ENCODE peak calls at places on chromosome 1, in ten cellular contexts. One of them, this sample, is unnamed.

GRCh38 chr1:201144701-201145100 is 9.6 kb downstream of the TMEM9 start:
- DNase-seq in fibroblast of the aortic adventitia: no peak
- DNase-seq in ascending aorta: no peak
- DNase-seq in cardiac muscle cell: no peak
- DNase-seq in GM12865: no peak
- DNase-seq in lower lobe of right lung: no peak
- DNase-seq in CD8-positive, alpha-beta memory T cell: no peak
- DNase-seq in heart right ventricle: no peak
- DNase-seq in endodermal cell: no peak
- DNase-seq in tibial artery: peak; percentile 49
- DNase-seq in this sample: no peak

GRCh38 chr1:231279081-231279480 is 38.1 kb downstream of the GNPAT start:
- DNase-seq in fibroblast of the aortic adventitia: peak; percentile 54
- DNase-seq in ascending aorta: no peak
- DNase-seq in cardiac muscle cell: peak; percentile 61
- DNase-seq in GM12865: no peak
- DNase-seq in lower lobe of right lung: no peak
- DNase-seq in CD8-positive, alpha-beta memory T cell: no peak
- DNase-seq in heart right ventricle: no peak
- DNase-seq in endodermal cell: no peak
- DNase-seq in tibial artery: no peak
- DNase-seq in this sample: no peak

GRCh38 chr1:111448482-111448917 is 556 bp downstream of the WDR77 start:
- DNase-seq in fibroblast of the aortic adventitia: no peak
- DNase-seq in ascending aorta: no peak
- DNase-seq in cardiac muscle cell: no peak
- DNase-seq in GM12865: no peak
- DNase-seq in lower lobe of right lung: no peak
- DNase-seq in CD8-positive, alpha-beta memory T cell: no peak
- DNase-seq in heart right ventricle: no peak
- DNase-seq in endodermal cell: no peak
- DNase-seq in tibial artery: no peak
- DNase-seq in this sample: no peak

GRCh38 chr1:48055854-48056253 is 58.7 kb upstream of the TRABD2B start:
- DNase-seq in fibroblast of the aortic adventitia: no peak
- DNase-seq in ascending aorta: no peak
- DNase-seq in cardiac muscle cell: no peak
- DNase-seq in GM12865: no peak
- DNase-seq in lower lobe of right lung: no peak
- DNase-seq in CD8-positive, alpha-beta memory T cell: no peak
- DNase-seq in heart right ventricle: no peak
- DNase-seq in endodermal cell: peak; percentile 86
- DNase-seq in tibial artery: no peak
- DNase-seq in this sample: no peak

GRCh38 chr1:42720868-42721267 is 19.2 kb downstream of the CLDN19 start:
- DNase-seq in fibroblast of the aortic adventitia: no peak
- DNase-seq in ascending aorta: no peak
- DNase-seq in cardiac muscle cell: no peak
- DNase-seq in GM12865: no peak
- DNase-seq in lower lobe of right lung: no peak
- DNase-seq in CD8-positive, alpha-beta memory T cell: no peak
- DNase-seq in heart right ventricle: no peak
- DNase-seq in endodermal cell: no peak
- DNase-seq in tibial artery: no peak
- DNase-seq in this sample: no peak

GRCh38 chr1:66752671-66753371 is 562 bp downstream of the DYNLT5 start:
- DNase-seq in fibroblast of the aortic adventitia: no peak
- DNase-seq in ascending aorta: no peak
- DNase-seq in cardiac muscle cell: no peak
- DNase-seq in GM12865: no peak
- DNase-seq in lower lobe of right lung: peak; percentile 46
- DNase-seq in CD8-positive, alpha-beta memory T cell: no peak
- DNase-seq in heart right ventricle: peak; percentile 14
- DNase-seq in endodermal cell: peak; percentile 66
- DNase-seq in tibial artery: peak; percentile 53
- DNase-seq in this sample: no peak

GRCh38 chr1:23452011-23452411 is 27.5 kb upstream of the TCEA3 start:
- DNase-seq in fibroblast of the aortic adventitia: peak; percentile 51
- DNase-seq in ascending aorta: no peak
- DNase-seq in cardiac muscle cell: peak; percentile 23
- DNase-seq in GM12865: no peak
- DNase-seq in lower lobe of right lung: peak; percentile 90
- DNase-seq in CD8-positive, alpha-beta memory T cell: peak; percentile 56
- DNase-seq in heart right ventricle: no peak
- DNase-seq in endodermal cell: no peak
- DNase-seq in tibial artery: no peak
- DNase-seq in this sample: no peak

GRCh38 chr1:54311506-54311905 is 94.7 kb downstream of the SSBP3 start:
- DNase-seq in fibroblast of the aortic adventitia: no peak
- DNase-seq in ascending aorta: no peak
- DNase-seq in cardiac muscle cell: no peak
- DNase-seq in GM12865: no peak
- DNase-seq in lower lobe of right lung: no peak
- DNase-seq in CD8-positive, alpha-beta memory T cell: no peak
- DNase-seq in heart right ventricle: no peak
- DNase-seq in endodermal cell: no peak
- DNase-seq in tibial artery: no peak
- DNase-seq in this sample: no peak

GRCh38 chr1:57696904-57697303 is 273.0 kb upstream of the DAB1 start:
- DNase-seq in fibroblast of the aortic adventitia: no peak
- DNase-seq in ascending aorta: no peak
- DNase-seq in cardiac muscle cell: no peak
- DNase-seq in GM12865: no peak
- DNase-seq in lower lobe of right lung: no peak
- DNase-seq in CD8-positive, alpha-beta memory T cell: no peak
- DNase-seq in heart right ventricle: no peak
- DNase-seq in endodermal cell: no peak
- DNase-seq in tibial artery: no peak
- DNase-seq in this sample: no peak
- H3K4me3 ChIP-seq in fibroblast of the aortic adventitia: no peak overlapping the region
- H3K4me3 ChIP-seq in ascending aorta: no peak overlapping the region
- H3K4me3 ChIP-seq in cardiac muscle cell: no peak overlapping the region
- H3K4me3 ChIP-seq in GM12865: no peak overlapping the region
- H3K4me3 ChIP-seq in lower lobe of right lung: no peak overlapping the region
- H3K4me3 ChIP-seq in CD8-positive, alpha-beta memory T cell: no peak overlapping the region
- H3K4me3 ChIP-seq in heart right ventricle: no peak overlapping the region
- H3K4me3 ChIP-seq in endodermal cell: peak overlapping the region; percentile 19
- H3K4me3 ChIP-seq in tibial artery: no peak overlapping the region
- H3K4me3 ChIP-seq in this sample: no peak overlapping the region

GRCh38 chr1:27671964-27672749 is at the start of gene IFI6:
- DNase-seq in fibroblast of the aortic adventitia: peak; percentile 98
- DNase-seq in ascending aorta: peak; percentile 69
- DNase-seq in cardiac muscle cell: peak; percentile 98
- DNase-seq in GM12865: peak; percentile 92
- DNase-seq in lower lobe of right lung: peak; percentile 90
- DNase-seq in CD8-positive, alpha-beta memory T cell: peak; percentile 74
- DNase-seq in heart right ventricle: peak; percentile 79
- DNase-seq in endodermal cell: peak; percentile 92
- DNase-seq in tibial artery: peak; percentile 95
- DNase-seq in this sample: peak; percentile 63
- H3K4me3 ChIP-seq in fibroblast of the aortic adventitia: peak within 1 kb of the TSS; percentile 81
- H3K4me3 ChIP-seq in ascending aorta: peak within 1 kb of the TSS; percentile 68
- H3K4me3 ChIP-seq in cardiac muscle cell: peak within 1 kb of the TSS; percentile 27
- H3K4me3 ChIP-seq in GM12865: peak within 1 kb of the TSS; percentile 67
- H3K4me3 ChIP-seq in lower lobe of right lung: peak within 1 kb of the TSS; percentile 67
- H3K4me3 ChIP-seq in CD8-positive, alpha-beta memory T cell: peak within 1 kb of the TSS; percentile 68
- H3K4me3 ChIP-seq in heart right ventricle: peak within 1 kb of the TSS; percentile 57
- H3K4me3 ChIP-seq in endodermal cell: peak within 1 kb of the TSS; percentile 58
- H3K4me3 ChIP-seq in tibial artery: peak within 1 kb of the TSS; percentile 48
- H3K4me3 ChIP-seq in this sample: peak within 1 kb of the TSS; percentile 91

GRCh38 chr1:76033800-76034475 is 40.6 kb upstream of the ST6GALNAC3 start:
- DNase-seq in fibroblast of the aortic adventitia: no peak
- DNase-seq in ascending aorta: no peak
- DNase-seq in cardiac muscle cell: no peak
- DNase-seq in GM12865: no peak
- DNase-seq in lower lobe of right lung: no peak
- DNase-seq in CD8-positive, alpha-beta memory T cell: no peak
- DNase-seq in heart right ventricle: no peak
- DNase-seq in endodermal cell: no peak
- DNase-seq in tibial artery: no peak
- DNase-seq in this sample: no peak

GRCh38 chr1:76035053-76035452 is 39.5 kb upstream of the ST6GALNAC3 start:
- DNase-seq in fibroblast of the aortic adventitia: no peak
- DNase-seq in ascending aorta: no peak
- DNase-seq in cardiac muscle cell: peak; percentile 20
- DNase-seq in GM12865: no peak
- DNase-seq in lower lobe of right lung: no peak
- DNase-seq in CD8-positive, alpha-beta memory T cell: no peak
- DNase-seq in heart right ventricle: no peak
- DNase-seq in endodermal cell: no peak
- DNase-seq in tibial artery: no peak
- DNase-seq in this sample: no peak

GRCh38 chr1:76040327-76040868 is 34.1 kb upstream of the ST6GALNAC3 start:
- DNase-seq in fibroblast of the aortic adventitia: no peak
- DNase-seq in ascending aorta: no peak
- DNase-seq in cardiac muscle cell: no peak
- DNase-seq in GM12865: no peak
- DNase-seq in lower lobe of right lung: no peak
- DNase-seq in CD8-positive, alpha-beta memory T cell: no peak
- DNase-seq in heart right ventricle: no peak
- DNase-seq in endodermal cell: peak; percentile 71
- DNase-seq in tibial artery: no peak
- DNase-seq in this sample: no peak

GRCh38 chr1:76037314-76037713 is 37.2 kb upstream of the ST6GALNAC3 start:
- DNase-seq in fibroblast of the aortic adventitia: no peak
- DNase-seq in ascending aorta: no peak
- DNase-seq in cardiac muscle cell: no peak
- DNase-seq in GM12865: no peak
- DNase-seq in lower lobe of right lung: no peak
- DNase-seq in CD8-positive, alpha-beta memory T cell: no peak
- DNase-seq in heart right ventricle: no peak
- DNase-seq in endodermal cell: no peak
- DNase-seq in tibial artery: no peak
- DNase-seq in this sample: no peak

DNA sequence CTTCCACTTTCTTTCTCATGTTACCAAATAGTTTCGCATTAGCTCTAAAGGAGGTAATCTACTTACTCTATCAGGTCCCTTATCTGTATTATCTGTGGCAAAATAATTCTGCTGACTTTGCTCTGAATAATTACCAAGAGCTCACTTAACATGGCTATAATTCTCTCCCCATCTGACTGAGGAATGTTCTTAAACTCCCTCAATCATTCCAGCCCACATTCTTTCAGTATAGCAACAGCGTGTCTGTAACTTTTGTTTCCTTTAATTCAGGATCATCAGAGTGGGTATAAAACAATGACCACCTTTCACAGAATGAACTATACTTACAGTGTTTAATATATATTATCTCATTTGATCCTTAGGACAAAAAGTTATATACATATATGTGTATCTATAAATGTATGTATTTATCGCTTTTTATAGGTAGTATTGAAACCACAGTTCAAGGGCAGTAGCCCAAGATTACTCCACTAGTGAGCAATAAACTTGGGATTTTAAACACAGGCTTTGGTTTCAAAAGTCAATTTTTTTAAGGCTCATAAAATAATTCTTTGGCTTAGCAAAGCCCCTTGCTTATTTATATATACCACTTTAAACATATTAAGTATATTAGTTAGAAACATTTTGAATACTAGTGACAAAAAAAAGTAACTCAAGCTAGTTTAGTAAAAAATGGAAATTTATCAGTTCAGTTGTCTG is 36.1 kb upstream of the ST6GALNAC3 start:
- DNase-seq in fibroblast of the aortic adventitia: no peak
- DNase-seq in ascending aorta: no peak
- DNase-seq in cardiac muscle cell: peak; percentile 9
- DNase-seq in GM12865: no peak
- DNase-seq in lower lobe of right lung: no peak
- DNase-seq in CD8-positive, alpha-beta memory T cell: no peak
- DNase-seq in heart right ventricle: no peak
- DNase-seq in endodermal cell: no peak
- DNase-seq in tibial artery: no peak
- DNase-seq in this sample: no peak
- H3K4me3 ChIP-seq in fibroblast of the aortic adventitia: no peak overlapping the region
- H3K4me3 ChIP-seq in ascending aorta: no peak overlapping the region
- H3K4me3 ChIP-seq in cardiac muscle cell: no peak overlapping the region
- H3K4me3 ChIP-seq in GM12865: no peak overlapping the region
- H3K4me3 ChIP-seq in lower lobe of right lung: no peak overlapping the region
- H3K4me3 ChIP-seq in CD8-positive, alpha-beta memory T cell: no peak overlapping the region
- H3K4me3 ChIP-seq in heart right ventricle: no peak overlapping the region
- H3K4me3 ChIP-seq in endodermal cell: no peak overlapping the region
- H3K4me3 ChIP-seq in tibial artery: no peak overlapping the region
- H3K4me3 ChIP-seq in this sample: no peak overlapping the region

GRCh38 chr1:184646824-184647223 is 107.8 kb downstream of the EDEM3 start:
- DNase-seq in fibroblast of the aortic adventitia: peak; percentile 53
- DNase-seq in ascending aorta: no peak
- DNase-seq in cardiac muscle cell: no peak
- DNase-seq in GM12865: no peak
- DNase-seq in lower lobe of right lung: no peak
- DNase-seq in CD8-positive, alpha-beta memory T cell: no peak
- DNase-seq in heart right ventricle: no peak
- DNase-seq in endodermal cell: no peak
- DNase-seq in tibial artery: peak; percentile 76
- DNase-seq in this sample: no peak

GRCh38 chr1:184647471-184647870 is 107.2 kb downstream of the EDEM3 start:
- DNase-seq in fibroblast of the aortic adventitia: peak; percentile 38
- DNase-seq in ascending aorta: no peak
- DNase-seq in cardiac muscle cell: no peak
- DNase-seq in GM12865: no peak
- DNase-seq in lower lobe of right lung: no peak
- DNase-seq in CD8-positive, alpha-beta memory T cell: no peak
- DNase-seq in heart right ventricle: no peak
- DNase-seq in endodermal cell: no peak
- DNase-seq in tibial artery: no peak
- DNase-seq in this sample: no peak

GRCh38 chr1:184649500-184649899 is 105.2 kb downstream of the EDEM3 start:
- DNase-seq in fibroblast of the aortic adventitia: peak; percentile 61
- DNase-seq in ascending aorta: no peak
- DNase-seq in cardiac muscle cell: no peak
- DNase-seq in GM12865: peak; percentile 89
- DNase-seq in lower lobe of right lung: no peak
- DNase-seq in CD8-positive, alpha-beta memory T cell: no peak
- DNase-seq in heart right ventricle: no peak
- DNase-seq in endodermal cell: no peak
- DNase-seq in tibial artery: no peak
- DNase-seq in this sample: no peak

GRCh38 chr1:184648856-184649201 is 105.8 kb downstream of the EDEM3 start:
- DNase-seq in fibroblast of the aortic adventitia: no peak
- DNase-seq in ascending aorta: no peak
- DNase-seq in cardiac muscle cell: no peak
- DNase-seq in GM12865: no peak
- DNase-seq in lower lobe of right lung: no peak
- DNase-seq in CD8-positive, alpha-beta memory T cell: no peak
- DNase-seq in heart right ventricle: no peak
- DNase-seq in endodermal cell: no peak
- DNase-seq in tibial artery: no peak
- DNase-seq in this sample: no peak

DNA sequence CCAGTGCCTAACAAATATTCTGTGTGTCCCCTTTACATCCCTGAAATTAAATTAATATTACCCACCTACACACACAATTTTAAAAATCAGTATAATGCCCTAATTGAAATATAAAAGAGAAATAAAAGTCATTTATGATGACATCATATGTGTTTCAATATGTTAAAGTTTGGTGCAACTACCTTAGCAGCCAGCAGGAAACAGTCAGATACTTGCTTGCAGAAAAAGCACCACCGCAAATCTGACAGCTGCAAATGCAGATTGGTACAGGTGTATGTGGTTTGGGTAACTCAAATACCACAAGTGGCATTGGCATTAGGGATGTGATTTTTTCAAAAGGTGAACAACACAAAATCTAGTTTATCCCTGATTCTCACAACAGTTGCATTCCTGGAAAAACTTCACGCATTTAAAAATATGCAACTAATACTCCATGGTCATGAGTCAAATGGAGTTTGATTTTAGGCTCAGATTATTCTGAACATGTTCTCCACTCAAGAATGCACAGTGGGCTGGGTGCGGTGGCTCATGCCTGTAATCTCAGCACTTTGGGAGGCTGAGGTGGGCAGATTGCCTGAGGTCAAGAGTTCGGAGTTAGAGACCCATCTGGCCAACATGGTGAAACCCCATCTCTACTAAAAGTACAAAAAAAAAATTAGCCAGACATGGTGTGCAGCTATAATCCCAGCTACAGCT is 106.3 kb downstream of the EDEM3 start:
- DNase-seq in fibroblast of the aortic adventitia: peak; percentile 19
- DNase-seq in ascending aorta: no peak
- DNase-seq in cardiac muscle cell: no peak
- DNase-seq in GM12865: peak; percentile 55
- DNase-seq in lower lobe of right lung: no peak
- DNase-seq in CD8-positive, alpha-beta memory T cell: no peak
- DNase-seq in heart right ventricle: no peak
- DNase-seq in endodermal cell: no peak
- DNase-seq in tibial artery: no peak
- DNase-seq in this sample: no peak
- H3K4me3 ChIP-seq in fibroblast of the aortic adventitia: no peak overlapping the region
- H3K4me3 ChIP-seq in ascending aorta: no peak overlapping the region
- H3K4me3 ChIP-seq in cardiac muscle cell: no peak overlapping the region
- H3K4me3 ChIP-seq in GM12865: no peak overlapping the region
- H3K4me3 ChIP-seq in lower lobe of right lung: no peak overlapping the region
- H3K4me3 ChIP-seq in CD8-positive, alpha-beta memory T cell: no peak overlapping the region
- H3K4me3 ChIP-seq in heart right ventricle: no peak overlapping the region
- H3K4me3 ChIP-seq in endodermal cell: no peak overlapping the region
- H3K4me3 ChIP-seq in tibial artery: no peak overlapping the region
- H3K4me3 ChIP-seq in this sample: no peak overlapping the region